ENCODE peak calls at places on chromosome 19, in four cellular contexts. H is ELR, R is NCI-H1105 treated with DMSO at 0.1 percent for 48 hours, Y is dermis blood vessel endothelial cell. L is an unnamed sample.

GRCh38 chr19:29484876-29485275 is 40.9 kb upstream of the VSTM2B start:
- DNase-seq in H (no peak), R (no peak), Y (no peak), L (no peak)

GRCh38 chr19:51715850-51716249 is 7.9 kb downstream of the HAS1 start:
- DNase-seq in H (no peak), R (no peak), Y (no peak), L (no peak)

GRCh38 chr19:17680235-17680722 is 7.9 kb downstream of the UNC13A start:
- DNase-seq in H (peak), R (no peak), Y (peak), L (peak)

GRCh38 chr19:33374406-33374703 is 846 bp downstream of the CEBPG start:
- DNase-seq in H (peak), R (peak), Y (peak), L (no peak)

GRCh38 chr19:55080121-55080914 is 4.6 kb downstream of the EPS8L1 start:
- DNase-seq in H (peak), R (peak), Y (peak), L (no peak)

GRCh38 chr19:12777217-12778019 is 2.1 kb upstream of the HOOK2 start:
- DNase-seq in H (peak), R (peak), Y (peak), L (peak)

GRCh38 chr19:45294291-45295029 is 28.2 kb downstream of the CKM start:
- DNase-seq in H (no peak), R (no peak), Y (no peak), L (no peak)

GRCh38 chr19:47663911-47664771 is 49.1 kb upstream of the EHD2 start:
- DNase-seq in H (peak), R (no peak), Y (no peak), L (no peak)

GRCh38 chr19:47673426-47673825 is 39.8 kb upstream of the EHD2 start:
- DNase-seq in H (no peak), R (no peak), Y (no peak), L (no peak)

GRCh38 chr19:14333101-14333871 is 48.0 kb upstream of the ADGRE5 start:
- DNase-seq in H (peak), R (no peak), Y (no peak), L (no peak)

GRCh38 chr19:42693760-42694350 is 46.4 kb downstream of the PSG3 start:
- DNase-seq in H (peak), R (no peak), Y (peak), L (no peak)

GRCh38 chr19:29680447-29680846 is 15.2 kb downstream of the PLEKHF1 start:
- DNase-seq in H (peak), R (no peak), Y (peak), L (peak)

GRCh38 chr19:42275517-42275916 is 6.5 kb downstream of the CIC start:
- DNase-seq in H (no peak), R (no peak), Y (no peak), L (no peak)

GRCh38 chr19:535017-535835 is 3.7 kb downstream of the CDC34 start:
- DNase-seq in H (no peak), R (no peak), Y (peak), L (no peak)

L was measured in T-helper 1 cell.